ENCODE peak calls at places on chromosomes 5 and 9, in nine cellular contexts. K is CD8-positive, alpha-beta memory T cell; T is PC-3; U is HepG2; Y is mammary epithelial cell; F is IMR-90; I is OCI-LY7; Z is spleen; O is kidney. J is an unnamed sample.

GRCh38 chr5:65611524-65611923 is 12.6 kb downstream of the TRIM23 start:
- DNase-seq in K (no peak), T (peak; percentile 43), U (peak; percentile 81), Y (peak; percentile 81), F (peak; percentile 47), I (no peak), Z (no peak), O (no peak), J (no peak)

GRCh38 chr5:74693176-74693575 is 8.1 kb downstream of the HEXB start:
- DNase-seq in K (no peak), T (no peak), U (no peak), Y (peak; percentile 65), F (peak; percentile 34), I (no peak), Z (no peak), O (no peak), J (no peak)

GRCh38 chr5:110333384-110333783 is 393.1 kb downstream of the TMEM232 start:
- DNase-seq in K (no peak), T (peak; percentile 24), U (peak; percentile 24), Y (no peak), F (peak; percentile 3), I (peak; percentile 15), Z (no peak), O (no peak), J (no peak)

GRCh38 chr5:109364977-109365376 is 44.8 kb downstream of the PJA2 start:
- DNase-seq in K (no peak), T (no peak), U (no peak), Y (no peak), F (no peak), I (no peak), Z (no peak), O (no peak), J (no peak)

GRCh38 chr5:90480699-90481098 is 6.0 kb downstream of the POLR3G start:
- DNase-seq in K (no peak), T (no peak), U (no peak), Y (no peak), F (peak; percentile 47), I (no peak), Z (no peak), O (no peak), J (no peak)

GRCh38 chr9:89842267-89842768 is 237.5 kb downstream of the GADD45G start:
- DNase-seq in K (no peak), T (no peak), U (no peak), Y (no peak), F (no peak), I (no peak), Z (peak; percentile 61), O (peak; percentile 62), J (no peak)

GRCh38 chr5:35830587-35830986 is 26.1 kb upstream of the IL7R start:
- DNase-seq in K (peak; percentile 89), T (no peak), U (no peak), Y (no peak), F (no peak), I (no peak), Z (no peak), O (no peak), J (no peak)

GRCh38 chr5:151520294-151520693 is 70.8 kb downstream of the FAT2 start:
- DNase-seq in K (no peak), T (peak; percentile 30), U (peak; percentile 9), Y (no peak), F (no peak), I (no peak), Z (no peak), O (no peak), J (no peak)

GRCh38 chr5:158013303-158013702 is 154.4 kb upstream of the CLINT1 start:
- DNase-seq in K (no peak), T (no peak), U (no peak), Y (no peak), F (no peak), I (no peak), Z (no peak), O (no peak), J (no peak)

GRCh38 chr5:163619951-163620350 is 114.5 kb downstream of the MAT2B start:
- DNase-seq in K (no peak), T (no peak), U (no peak), Y (no peak), F (no peak), I (no peak), Z (no peak), O (no peak), J (no peak)

DNA sequence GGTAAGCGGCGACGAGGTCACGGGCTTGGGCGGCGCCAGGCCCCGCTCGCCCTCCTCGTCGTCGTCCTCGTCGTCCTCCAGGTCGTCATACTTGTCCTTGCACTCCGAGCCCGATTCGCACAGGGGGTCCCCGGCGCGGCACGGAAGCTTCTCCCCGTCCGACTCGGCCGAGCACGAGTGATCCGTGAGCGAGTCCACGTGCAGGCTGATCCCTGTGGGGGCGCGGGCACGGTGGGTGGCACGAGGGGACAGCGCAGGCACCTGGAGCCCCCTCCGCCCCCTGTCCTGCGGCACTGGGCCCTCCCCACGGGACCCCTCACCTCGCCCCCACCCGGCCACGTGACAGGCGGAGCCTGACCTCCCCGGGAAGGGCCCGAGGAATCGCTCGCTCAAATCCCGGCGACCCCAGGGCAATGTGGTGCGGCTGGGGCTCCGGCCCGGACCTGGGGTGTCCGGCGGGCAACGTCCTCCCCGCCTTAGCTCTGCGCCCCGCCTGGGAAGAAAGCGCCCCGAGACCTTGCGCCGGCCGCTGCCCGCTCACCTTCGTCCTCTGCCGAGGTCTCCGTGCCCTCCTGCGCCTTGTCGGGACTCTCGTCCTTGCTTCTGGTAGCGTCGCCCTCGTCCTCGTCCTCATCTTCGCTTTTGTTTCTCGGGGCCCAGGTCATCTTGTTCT is 2.5 kb downstream of the IRX2 start:
- DNase-seq in K (no peak), T (no peak), U (no peak), Y (peak; percentile 32), F (no peak), I (no peak), Z (no peak), O (no peak), J (no peak)
- H3K4me3 ChIP-seq in K (no peak overlapping the region), T (no peak overlapping the region), U (no peak overlapping the region), Y (peak overlapping the region; percentile 91), F (no peak overlapping the region), I (no peak overlapping the region), Z (no peak overlapping the region), O (no peak overlapping the region), J (no peak overlapping the region)

DNA sequence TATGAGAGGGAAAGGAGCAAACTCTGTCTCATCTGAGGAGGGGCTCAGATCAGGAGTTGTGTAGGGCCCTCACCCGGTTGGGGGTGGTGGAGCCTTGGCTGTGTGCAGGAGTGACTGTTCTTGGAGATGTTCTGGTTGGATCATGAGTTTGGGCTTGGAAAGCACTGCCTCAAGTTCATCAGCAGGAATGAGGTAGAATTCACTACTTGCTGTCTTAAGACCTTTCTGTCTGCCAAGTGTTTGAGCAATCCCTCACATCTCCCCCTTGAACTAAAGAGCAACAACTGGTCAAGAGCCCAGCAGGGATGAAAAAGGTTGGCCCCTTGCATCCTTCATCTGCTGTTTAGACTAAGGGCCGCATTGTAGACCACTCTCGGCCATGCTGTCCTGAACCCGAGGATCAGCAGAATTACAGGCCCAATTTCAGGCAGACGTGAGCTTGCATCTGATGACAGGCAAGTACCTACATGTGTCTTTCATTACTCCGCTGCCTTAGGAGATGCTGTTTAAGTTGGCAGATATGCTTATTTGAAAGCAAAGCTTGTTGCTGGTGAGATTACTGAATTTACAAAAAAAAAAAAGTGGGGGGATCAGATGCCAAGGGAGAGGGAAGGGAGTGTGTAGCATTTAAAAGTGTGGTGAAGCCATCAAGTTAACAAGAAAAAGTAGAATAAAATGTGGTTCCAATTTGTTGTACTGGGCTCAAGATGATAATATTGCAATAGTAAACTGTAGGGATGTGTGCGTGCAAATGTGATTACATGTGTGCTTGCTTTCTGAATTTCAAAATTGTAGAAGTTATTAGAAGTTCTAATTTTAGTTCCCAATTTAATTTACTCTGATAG is 36.5 kb downstream of the PIK3R1 start:
- DNase-seq in K (no peak), T (no peak), U (no peak), Y (peak; percentile 62), F (peak; percentile 50), I (no peak), Z (no peak), O (no peak), J (peak; percentile 84)
- H3K4me1 ChIP-seq in K (peaks cover 84% of the 10 kb centered on the region), T (no peaks in the 10 kb centered on the region), U (peaks cover 18% of the 10 kb centered on the region), Y (peaks cover 47% of the 10 kb centered on the region), F (peaks cover 12% of the 10 kb centered on the region), I (no peaks in the 10 kb centered on the region), Z (peaks cover 37% of the 10 kb centered on the region), O (peaks cover 18% of the 10 kb centered on the region), J (peaks cover 66% of the 10 kb centered on the region)

GRCh38 chr5:79240561-79240960 is 4.6 kb downstream of the JMY start:
- DNase-seq in K (no peak), T (no peak), U (no peak), Y (no peak), F (no peak), I (no peak), Z (no peak), O (no peak), J (no peak)

GRCh38 chr5:79243224-79243623 is 7.3 kb downstream of the JMY start:
- DNase-seq in K (no peak), T (no peak), U (no peak), Y (no peak), F (no peak), I (no peak), Z (no peak), O (no peak), J (no peak)

GRCh38 chr5:79237735-79238560 is 2.0 kb downstream of the JMY start:
- DNase-seq in K (no peak), T (no peak), U (no peak), Y (no peak), F (no peak), I (peak; percentile 40), Z (no peak), O (no peak), J (no peak)

GRCh38 chr5:79242242-79243039 is 6.5 kb downstream of the JMY start:
- DNase-seq in K (no peak), T (no peak), U (no peak), Y (no peak), F (no peak), I (no peak), Z (no peak), O (no peak), J (no peak)

DNA sequence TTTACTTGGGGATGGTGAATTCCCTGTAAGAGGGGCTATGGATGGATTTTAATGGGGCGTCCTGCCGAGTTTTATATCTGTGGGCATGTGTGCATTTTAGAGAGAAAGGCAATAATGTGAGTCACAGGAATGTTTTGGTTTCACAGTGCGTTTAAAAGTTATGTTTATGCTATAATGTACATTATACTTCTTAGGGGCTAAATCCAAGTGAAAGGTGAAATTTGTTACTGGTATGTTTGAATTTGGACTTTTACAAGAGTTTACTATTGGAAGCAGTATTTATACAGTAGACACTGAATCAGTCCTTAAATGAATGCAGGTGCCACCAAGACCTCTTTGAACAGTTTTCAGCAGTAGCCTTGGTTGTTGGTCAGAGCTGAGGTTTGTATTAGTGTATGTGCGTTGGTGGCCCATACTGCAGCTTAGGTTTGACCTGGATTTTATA is 5.6 kb downstream of the JMY start:
- DNase-seq in K (no peak), T (peak; percentile 63), U (no peak), Y (no peak), F (peak; percentile 64), I (no peak), Z (no peak), O (no peak), J (no peak)
- H3K4me3 ChIP-seq in K (no peak overlapping the region), T (peak overlapping the region; percentile 48), U (peak overlapping the region; percentile 11), Y (no peak overlapping the region), F (no peak overlapping the region), I (no peak overlapping the region), Z (no peak overlapping the region), O (no peak overlapping the region), J (no peak overlapping the region)

DNA sequence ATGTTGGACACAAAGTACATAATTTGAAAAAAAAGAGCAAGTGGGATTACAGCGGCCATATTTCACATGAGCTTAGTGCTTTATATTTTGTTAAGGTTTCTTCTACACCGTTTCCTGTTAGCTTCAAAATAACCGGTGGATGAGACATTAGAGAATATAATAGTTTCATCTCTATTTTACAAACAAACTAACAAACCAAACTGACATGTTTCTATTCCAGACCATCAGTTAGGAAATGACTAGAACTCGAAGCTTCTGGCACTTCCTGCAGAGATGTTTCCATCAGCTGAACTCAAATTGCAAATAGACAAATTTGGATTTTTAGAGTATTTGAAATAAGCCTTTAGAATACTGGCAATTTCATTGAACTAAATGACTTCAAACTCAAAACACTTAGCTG is 86.5 kb downstream of the MTRR start:
- DNase-seq in K (no peak), T (no peak), U (no peak), Y (no peak), F (no peak), I (no peak), Z (no peak), O (no peak), J (no peak)
- H3K4me1 ChIP-seq in K (no peaks in the 10 kb centered on the region), T (no peaks in the 10 kb centered on the region), U (no peaks in the 10 kb centered on the region), Y (no peaks in the 10 kb centered on the region), F (no peaks in the 10 kb centered on the region), I (no peaks in the 10 kb centered on the region), Z (no peaks in the 10 kb centered on the region), O (no peaks in the 10 kb centered on the region), J (no peaks in the 10 kb centered on the region)